ENCODE peak calls at places on chromosome 13, in seven cellular contexts. One of them, this sample, is unnamed.

GRCh38 chr13:106555631-106556328 is 12.2 kb downstream of the ARGLU1 start:
- DNase-seq in lower lobe of right lung: no peak
- DNase-seq in Daoy: no peak
- DNase-seq in GOT3: no peak
- DNase-seq in ELF-1: no peak
- DNase-seq in BJ: no peak
- DNase-seq in erythroblast: no peak
- DNase-seq in this sample: no peak

GRCh38 chr13:53411443-53411842 is 382.8 kb downstream of the OLFM4 start:
- DNase-seq in lower lobe of right lung: no peak
- DNase-seq in Daoy: no peak
- DNase-seq in GOT3: no peak
- DNase-seq in ELF-1: peak; percentile 20
- DNase-seq in BJ: no peak
- DNase-seq in erythroblast: no peak
- DNase-seq in this sample: no peak

GRCh38 chr13:51811046-51811445 is 7.1 kb upstream of the DHRS12 start:
- DNase-seq in lower lobe of right lung: no peak
- DNase-seq in Daoy: no peak
- DNase-seq in GOT3: no peak
- DNase-seq in ELF-1: no peak
- DNase-seq in BJ: no peak
- DNase-seq in erythroblast: no peak
- DNase-seq in this sample: no peak

GRCh38 chr13:27943951-27944350 is 24.2 kb downstream of the PDX1 start:
- DNase-seq in lower lobe of right lung: no peak
- DNase-seq in Daoy: no peak
- DNase-seq in GOT3: no peak
- DNase-seq in ELF-1: no peak
- DNase-seq in BJ: no peak
- DNase-seq in erythroblast: no peak
- DNase-seq in this sample: no peak

GRCh38 chr13:79423801-79424642 is 18.0 kb upstream of the RBM26 start:
- DNase-seq in lower lobe of right lung: no peak
- DNase-seq in Daoy: no peak
- DNase-seq in GOT3: no peak
- DNase-seq in ELF-1: no peak
- DNase-seq in BJ: no peak
- DNase-seq in erythroblast: peak; percentile 71
- DNase-seq in this sample: no peak

GRCh38 chr13:45092668-45093067 is 27.6 kb upstream of the GTF2F2 start:
- DNase-seq in lower lobe of right lung: no peak
- DNase-seq in Daoy: peak; percentile 51
- DNase-seq in GOT3: no peak
- DNase-seq in ELF-1: no peak
- DNase-seq in BJ: no peak
- DNase-seq in erythroblast: no peak
- DNase-seq in this sample: no peak

GRCh38 chr13:33879044-33879596 is 61.2 kb downstream of the RFC3 start:
- DNase-seq in lower lobe of right lung: no peak
- DNase-seq in Daoy: no peak
- DNase-seq in GOT3: no peak
- DNase-seq in ELF-1: no peak
- DNase-seq in BJ: no peak
- DNase-seq in erythroblast: no peak
- DNase-seq in this sample: no peak

GRCh38 chr13:110520431-110521295 is 40.9 kb downstream of the RAB20 start:
- DNase-seq in lower lobe of right lung: peak; percentile 85
- DNase-seq in Daoy: no peak
- DNase-seq in GOT3: no peak
- DNase-seq in ELF-1: no peak
- DNase-seq in BJ: no peak
- DNase-seq in erythroblast: no peak
- DNase-seq in this sample: no peak

GRCh38 chr13:91199866-91200265 is 147.6 kb upstream of the MIR17HG start:
- DNase-seq in lower lobe of right lung: no peak
- DNase-seq in Daoy: no peak
- DNase-seq in GOT3: no peak
- DNase-seq in ELF-1: no peak
- DNase-seq in BJ: no peak
- DNase-seq in erythroblast: no peak
- DNase-seq in this sample: no peak

GRCh38 chr13:59424661-59425060 is 739.1 kb downstream of the DIAPH3 start:
- DNase-seq in lower lobe of right lung: no peak
- DNase-seq in Daoy: no peak
- DNase-seq in GOT3: no peak
- DNase-seq in ELF-1: no peak
- DNase-seq in BJ: no peak
- DNase-seq in erythroblast: no peak
- DNase-seq in this sample: no peak

GRCh38 chr13:43058318-43058674 is 34.9 kb downstream of the DNAJC15 start:
- DNase-seq in lower lobe of right lung: no peak
- DNase-seq in Daoy: peak; percentile 92
- DNase-seq in GOT3: peak; percentile 24
- DNase-seq in ELF-1: peak; percentile 91
- DNase-seq in BJ: peak; percentile 79
- DNase-seq in erythroblast: no peak
- DNase-seq in this sample: peak; percentile 23

GRCh38 chr13:34420975-34421719 is 520.9 kb upstream of the NBEA start:
- DNase-seq in lower lobe of right lung: no peak
- DNase-seq in Daoy: no peak
- DNase-seq in GOT3: no peak
- DNase-seq in ELF-1: no peak
- DNase-seq in BJ: no peak
- DNase-seq in erythroblast: no peak
- DNase-seq in this sample: no peak

GRCh38 chr13:90135558-90135957 is 1211.9 kb upstream of the MIR17HG start:
- DNase-seq in lower lobe of right lung: no peak
- DNase-seq in Daoy: no peak
- DNase-seq in GOT3: no peak
- DNase-seq in ELF-1: no peak
- DNase-seq in BJ: no peak
- DNase-seq in erythroblast: no peak
- DNase-seq in this sample: no peak

GRCh38 chr13:109402976-109403375 is 383.4 kb downstream of the IRS2 start:
- DNase-seq in lower lobe of right lung: no peak
- DNase-seq in Daoy: no peak
- DNase-seq in GOT3: no peak
- DNase-seq in ELF-1: no peak
- DNase-seq in BJ: no peak
- DNase-seq in erythroblast: no peak
- DNase-seq in this sample: no peak

GRCh38 chr13:59677966-59678814 is 485.5 kb downstream of the DIAPH3 start:
- DNase-seq in lower lobe of right lung: no peak
- DNase-seq in Daoy: no peak
- DNase-seq in GOT3: no peak
- DNase-seq in ELF-1: no peak
- DNase-seq in BJ: peak; percentile 24
- DNase-seq in erythroblast: peak; percentile 71
- DNase-seq in this sample: no peak

GRCh38 chr13:42056146-42056545 is 7.7 kb downstream of the DGKH start:
- DNase-seq in lower lobe of right lung: no peak
- DNase-seq in Daoy: no peak
- DNase-seq in GOT3: no peak
- DNase-seq in ELF-1: no peak
- DNase-seq in BJ: no peak
- DNase-seq in erythroblast: no peak
- DNase-seq in this sample: no peak

GRCh38 chr13:28047784-28048388 is 52.5 kb downstream of the FLT3 start:
- DNase-seq in lower lobe of right lung: no peak
- DNase-seq in Daoy: peak; percentile 36
- DNase-seq in GOT3: no peak
- DNase-seq in ELF-1: no peak
- DNase-seq in BJ: no peak
- DNase-seq in erythroblast: no peak
- DNase-seq in this sample: no peak

GRCh38 chr13:73687087-73687486 is 447.1 kb downstream of the KLF12 start:
- DNase-seq in lower lobe of right lung: no peak
- DNase-seq in Daoy: no peak
- DNase-seq in GOT3: no peak
- DNase-seq in ELF-1: no peak
- DNase-seq in BJ: no peak
- DNase-seq in erythroblast: no peak
- DNase-seq in this sample: no peak

GRCh38 chr13:99176309-99177276 is 24.1 kb upstream of the UBAC2 start:
- DNase-seq in lower lobe of right lung: peak; percentile 77
- DNase-seq in Daoy: peak; percentile 62
- DNase-seq in GOT3: peak; percentile 19
- DNase-seq in ELF-1: peak; percentile 88
- DNase-seq in BJ: no peak
- DNase-seq in erythroblast: peak; percentile 87
- DNase-seq in this sample: peak; percentile 89

GRCh38 chr13:73984949-73985691 is 149.1 kb downstream of the KLF12 start:
- DNase-seq in lower lobe of right lung: no peak
- DNase-seq in Daoy: no peak
- DNase-seq in GOT3: no peak
- DNase-seq in ELF-1: no peak
- DNase-seq in BJ: no peak
- DNase-seq in erythroblast: no peak
- DNase-seq in this sample: no peak

GRCh38 chr13:24631922-24632321 is 48.3 kb upstream of the ATP12A start:
- DNase-seq in lower lobe of right lung: no peak
- DNase-seq in Daoy: no peak
- DNase-seq in GOT3: no peak
- DNase-seq in ELF-1: no peak
- DNase-seq in BJ: no peak
- DNase-seq in erythroblast: no peak
- DNase-seq in this sample: no peak

GRCh38 chr13:33152389-33152788 is 133.2 kb downstream of the STARD13 start:
- DNase-seq in lower lobe of right lung: no peak
- DNase-seq in Daoy: no peak
- DNase-seq in GOT3: no peak
- DNase-seq in ELF-1: peak; percentile 18
- DNase-seq in BJ: no peak
- DNase-seq in erythroblast: no peak
- DNase-seq in this sample: no peak

GRCh38 chr13:30216111-30216510 is 91.2 kb downstream of the KATNAL1 start:
- DNase-seq in lower lobe of right lung: no peak
- DNase-seq in Daoy: peak; percentile 41
- DNase-seq in GOT3: no peak
- DNase-seq in ELF-1: no peak
- DNase-seq in BJ: no peak
- DNase-seq in erythroblast: no peak
- DNase-seq in this sample: peak; percentile 16

GRCh38 chr13:20174656-20175405 is 14.0 kb upstream of the GJA3 start:
- DNase-seq in lower lobe of right lung: peak; percentile 87
- DNase-seq in Daoy: peak; percentile 94
- DNase-seq in GOT3: peak; percentile 73
- DNase-seq in ELF-1: peak; percentile 85
- DNase-seq in BJ: peak; percentile 76
- DNase-seq in erythroblast: peak; percentile 88
- DNase-seq in this sample: no peak

GRCh38 chr13:79336971-79337370 is 69.1 kb downstream of the RBM26 start:
- DNase-seq in lower lobe of right lung: no peak
- DNase-seq in Daoy: no peak
- DNase-seq in GOT3: no peak
- DNase-seq in ELF-1: no peak
- DNase-seq in BJ: no peak
- DNase-seq in erythroblast: no peak
- DNase-seq in this sample: no peak

GRCh38 chr13:41973247-41973741 is 12.4 kb upstream of the VWA8 start:
- DNase-seq in lower lobe of right lung: no peak
- DNase-seq in Daoy: no peak
- DNase-seq in GOT3: no peak
- DNase-seq in ELF-1: peak; percentile 59
- DNase-seq in BJ: no peak
- DNase-seq in erythroblast: no peak
- DNase-seq in this sample: peak; percentile 44

GRCh38 chr13:98443329-98443728 is 133.6 kb downstream of the STK24 start:
- DNase-seq in lower lobe of right lung: peak; percentile 44
- DNase-seq in Daoy: peak; percentile 72
- DNase-seq in GOT3: no peak
- DNase-seq in ELF-1: peak; percentile 35
- DNase-seq in BJ: peak; percentile 62
- DNase-seq in erythroblast: peak; percentile 36
- DNase-seq in this sample: no peak

GRCh38 chr13:45178349-45179142 is 22.3 kb downstream of the KCTD4 start:
- DNase-seq in lower lobe of right lung: no peak
- DNase-seq in Daoy: peak; percentile 88
- DNase-seq in GOT3: no peak
- DNase-seq in ELF-1: no peak
- DNase-seq in BJ: no peak
- DNase-seq in erythroblast: peak; percentile 12
- DNase-seq in this sample: no peak

GRCh38 chr13:84607614-84608013 is 725.3 kb upstream of the SLITRK1 start:
- DNase-seq in lower lobe of right lung: no peak
- DNase-seq in Daoy: no peak
- DNase-seq in GOT3: no peak
- DNase-seq in ELF-1: no peak
- DNase-seq in BJ: peak; percentile 55
- DNase-seq in erythroblast: no peak
- DNase-seq in this sample: no peak

This sample was measured in WTC11.